ENCODE peak calls at places on chromosome 18, in five cellular contexts. A is HCT116, Z is hepatocyte, K is GM23248, J is PC-3. G is an unnamed sample.

GRCh38 chr18:77101410-77102245 is 31.0 kb downstream of the MBP start:
- DNase-seq in A (peak; percentile 89), Z (peak; percentile 72), K (peak; percentile 95), J (peak; percentile 95), G (no peak)

GRCh38 chr18:4842287-4842686 is 354.8 kb downstream of the AKAIN1 start:
- DNase-seq in A (no peak), Z (no peak), K (no peak), J (no peak), G (no peak)

GRCh38 chr18:55047546-55047945 is 88.3 kb upstream of the CCDC68 start:
- DNase-seq in A (no peak), Z (peak; percentile 12), K (peak; percentile 41), J (no peak), G (no peak)

GRCh38 chr18:67043276-67043675 is 439.4 kb upstream of the CDH19 start:
- DNase-seq in A (no peak), Z (no peak), K (no peak), J (no peak), G (no peak)

GRCh38 chr18:67731853-67732252 is 215.3 kb upstream of the DSEL start:
- DNase-seq in A (no peak), Z (no peak), K (peak; percentile 68), J (peak; percentile 66), G (no peak)

GRCh38 chr18:51039138-51040112 is 9.4 kb downstream of the SMAD4 start:
- DNase-seq in A (no peak), Z (no peak), K (peak; percentile 43), J (no peak), G (no peak)

GRCh38 chr18:51659781-51660180 is 462.3 kb upstream of the MEX3C start:
- DNase-seq in A (no peak), Z (no peak), K (no peak), J (no peak), G (no peak)

GRCh38 chr18:59344990-59345389 is 14.1 kb downstream of the LMAN1 start:
- DNase-seq in A (no peak), Z (no peak), K (no peak), J (no peak), G (no peak)

GRCh38 chr18:73933666-73934065 is 214.0 kb downstream of the FBXO15 start:
- DNase-seq in A (no peak), Z (no peak), K (peak; percentile 7), J (no peak), G (no peak)

GRCh38 chr18:32576296-32576916 is 105.7 kb upstream of the GAREM1 start:
- DNase-seq in A (no peak), Z (peak; percentile 60), K (peak; percentile 12), J (peak; percentile 13), G (no peak)

GRCh38 chr18:43681661-43682060 is 404.4 kb upstream of the SYT4 start:
- DNase-seq in A (no peak), Z (no peak), K (no peak), J (no peak), G (no peak)

GRCh38 chr18:37636831-37637230 is 71.2 kb upstream of the CELF4 start:
- DNase-seq in A (no peak), Z (no peak), K (no peak), J (no peak), G (no peak)

GRCh38 chr18:37631422-37631821 is 65.8 kb upstream of the CELF4 start:
- DNase-seq in A (no peak), Z (no peak), K (no peak), J (no peak), G (no peak)

GRCh38 chr18:37637451-37637850 is 71.9 kb upstream of the CELF4 start:
- DNase-seq in A (no peak), Z (no peak), K (no peak), J (no peak), G (no peak)

GRCh38 chr18:37630326-37630725 is 64.7 kb upstream of the CELF4 start:
- DNase-seq in A (no peak), Z (no peak), K (no peak), J (no peak), G (no peak)

DNA sequence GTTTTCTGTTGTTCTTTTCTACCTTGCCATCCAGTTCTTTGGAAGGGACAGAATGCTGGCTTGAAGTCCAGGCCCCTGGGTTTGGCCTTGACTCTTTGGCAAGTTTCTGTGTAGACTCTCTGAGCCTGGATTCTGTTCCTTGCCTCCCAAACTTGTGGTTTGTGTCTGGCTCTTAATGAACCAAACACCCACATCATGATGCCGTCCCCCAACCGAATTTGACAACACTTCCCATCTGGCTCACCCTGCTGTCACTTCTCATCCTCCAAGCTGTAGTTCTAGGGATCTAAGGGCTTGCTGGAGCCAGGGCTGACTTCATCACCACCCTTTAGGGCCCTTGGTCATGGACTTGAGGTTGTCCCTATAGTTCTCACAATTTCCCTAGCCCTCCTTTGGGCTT is 68.9 kb upstream of the CELF4 start:
- DNase-seq in A (no peak), Z (no peak), K (no peak), J (no peak), G (no peak)
- TF ChIP-seq EZH2phosphoT487 in A (no peak), Z (no peak), K (no peak), J (no peak), G (no peak)

DNA sequence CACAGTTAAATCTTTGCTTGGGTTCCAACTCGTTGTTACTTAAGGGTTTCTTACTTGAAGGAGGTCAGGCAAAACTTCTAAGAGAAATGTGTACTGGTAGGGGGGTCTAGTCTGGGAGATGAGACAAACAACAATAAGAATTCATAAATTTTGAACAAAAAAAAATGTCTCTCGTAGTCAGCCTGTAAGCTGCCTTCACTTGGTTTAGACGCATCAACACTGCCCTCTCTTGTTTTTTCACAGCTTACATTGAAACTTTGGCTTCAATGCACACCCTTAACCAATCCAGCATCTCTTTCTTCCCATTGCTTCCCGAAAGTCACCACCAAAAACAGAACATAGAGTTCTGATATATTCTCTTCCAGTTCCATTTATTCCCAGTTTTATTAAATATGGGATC is 576.4 kb upstream of the PIK3C3 start:
- DNase-seq in A (no peak), Z (peak; percentile 39), K (peak; percentile 51), J (peak; percentile 50), G (no peak)
- TF ChIP-seq EZH2phosphoT487 in A (no peak), Z (no peak), K (no peak), J (no peak), G (no peak)

DNA sequence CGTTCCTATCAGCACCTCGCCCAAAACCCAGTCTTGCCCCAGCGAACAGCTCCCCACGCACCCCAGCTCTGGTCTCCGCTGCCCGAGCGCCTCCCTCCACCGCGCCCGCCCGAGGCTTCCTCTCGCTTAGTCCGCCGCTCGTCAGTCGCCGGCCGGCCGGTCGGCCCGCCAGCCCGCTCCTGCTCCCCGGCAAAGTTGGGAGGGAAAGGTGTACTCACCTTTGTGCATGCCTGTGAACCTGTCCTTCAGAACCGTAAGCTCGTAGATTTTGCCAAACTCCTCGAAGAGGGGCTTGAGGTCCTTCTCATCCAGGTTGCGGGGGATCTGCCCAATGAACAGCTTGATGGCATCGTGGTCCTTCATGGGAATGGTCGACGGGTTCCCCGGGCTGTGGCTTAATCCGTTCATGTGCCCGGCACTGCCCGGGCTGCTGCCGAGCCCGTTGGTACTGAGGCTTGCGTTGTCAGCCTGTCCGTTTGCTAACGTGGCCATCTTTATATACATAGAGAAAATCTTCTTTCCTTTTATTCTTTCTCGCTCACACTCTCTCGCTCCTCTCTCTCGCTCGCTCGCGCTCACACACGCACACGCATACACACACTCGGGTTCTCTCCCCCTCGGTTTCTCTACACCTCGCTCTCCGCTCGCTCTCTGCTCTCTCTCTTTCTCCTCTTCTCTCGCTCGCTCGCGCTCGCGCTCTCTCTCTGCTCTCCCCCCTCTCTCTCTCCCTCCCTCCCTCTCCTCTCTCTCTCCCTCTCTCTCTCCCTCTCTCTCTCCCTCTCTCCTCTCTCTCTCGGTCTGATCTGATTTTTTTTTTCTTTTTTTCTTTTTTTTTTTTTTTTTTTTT is at the start of gene CELF4:
- DNase-seq in A (no peak), Z (peak; percentile 38), K (peak; percentile 41), J (no peak), G (no peak)
- TF ChIP-seq EZH2phosphoT487 in A (no peak), Z (no peak), K (peak; percentile 15), J (no peak), G (no peak)

GRCh38 chr18:24992491-24992890 is 359.5 kb downstream of the ZNF521 start:
- DNase-seq in A (no peak), Z (no peak), K (peak; percentile 41), J (peak; percentile 42), G (no peak)

GRCh38 chr18:24995738-24996137 is 356.2 kb downstream of the ZNF521 start:
- DNase-seq in A (no peak), Z (no peak), K (peak; percentile 78), J (no peak), G (no peak)

GRCh38 chr18:24991220-24991575 is 360.8 kb downstream of the ZNF521 start:
- DNase-seq in A (no peak), Z (no peak), K (no peak), J (no peak), G (no peak)

GRCh38 chr18:24991661-24992060 is 360.3 kb downstream of the ZNF521 start:
- DNase-seq in A (no peak), Z (no peak), K (no peak), J (no peak), G (no peak)

GRCh38 chr18:24995056-24995455 is 356.9 kb downstream of the ZNF521 start:
- DNase-seq in A (no peak), Z (no peak), K (peak; percentile 81), J (peak; percentile 94), G (no peak)
- TF ChIP-seq EZH2phosphoT487 in A (no peak), Z (no peak), K (no peak), J (no peak), G (no peak)

DNA sequence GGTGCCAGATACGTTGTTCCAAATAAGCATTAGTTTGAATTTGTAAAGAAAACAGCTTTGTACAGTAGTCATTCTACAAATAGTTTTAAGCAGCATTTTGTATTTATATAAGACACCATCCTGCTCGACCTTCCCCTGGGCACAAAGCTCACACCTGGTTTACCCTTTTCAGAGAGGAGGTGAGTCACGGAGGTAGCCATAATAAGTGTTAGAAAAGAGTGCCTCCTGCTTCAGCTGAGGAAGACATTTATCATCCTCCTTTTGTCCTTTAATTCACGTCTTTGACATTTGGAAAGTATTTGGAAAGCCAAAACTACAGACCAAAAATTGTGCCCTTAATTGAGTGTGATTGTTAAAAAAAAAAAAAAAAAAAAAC is 6.8 kb downstream of the RAB12 start:
- DNase-seq in A (no peak), Z (no peak), K (peak; percentile 46), J (peak; percentile 48), G (no peak)
- TF ChIP-seq EZH2phosphoT487 in A (no peak), Z (no peak), K (no peak), J (no peak), G (no peak)

DNA sequence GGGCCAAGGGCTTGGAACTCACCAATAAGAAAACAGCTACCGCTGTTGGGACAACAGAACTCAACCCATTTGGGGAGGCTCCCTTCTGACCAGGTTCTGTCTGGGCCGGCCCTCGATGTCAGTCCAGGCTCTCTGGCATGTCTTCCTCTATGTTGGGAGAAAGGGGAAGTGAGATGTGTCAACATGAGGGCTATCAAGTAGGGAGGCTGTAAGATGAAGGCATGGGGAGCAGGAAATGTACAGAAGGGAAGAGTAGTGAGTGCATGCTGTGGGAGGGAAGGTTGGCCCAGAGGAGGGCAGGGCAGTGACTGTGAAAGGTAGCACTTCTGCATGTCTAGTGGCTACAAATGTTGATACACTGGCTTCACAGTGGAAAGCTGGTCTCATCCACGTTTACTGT is 63.9 kb upstream of the SLC14A2 start:
- DNase-seq in A (no peak), Z (no peak), K (no peak), J (no peak), G (no peak)
- TF ChIP-seq EZH2phosphoT487 in A (no peak), Z (no peak), K (no peak), J (no peak), G (no peak)